ENCODE peak calls at places on chromosomes 3 and 15, in five cellular contexts. J is GM13977, L is AML-193, T is omental fat pad, H is NCI-H1092. C is an unnamed sample.
A peak's percentile ranks its signal among the peaks of the same experiment; 100 is the strongest.

GRCh38 chr3:121491683-121492082 is 54.1 kb downstream of the POLQ start:
- DNase-seq in J (no peak), L (no peak), T (no peak), H (no peak), C (no peak)

GRCh38 chr15:89926158-89926557 is 13.4 kb upstream of the ARPIN start:
- DNase-seq in L (no peak), J (no peak), T (no peak), H (no peak), C (peak; percentile 40)

GRCh38 chr3:147383617-147384016 is 22.7 kb downstream of the ZIC4 start:
- DNase-seq in L (no peak), J (no peak), H (no peak), T (no peak), C (no peak)

GRCh38 chr15:31024330-31024729 is 32.9 kb upstream of the MTMR10 start:
- DNase-seq in L (no peak), T (no peak), H (no peak), J (no peak), C (peak; percentile 93)

GRCh38 chr3:129336093-129336706 is 57.5 kb downstream of the HMCES start:
- DNase-seq in L (no peak), T (no peak), J (no peak), H (no peak), C (no peak)

GRCh38 chr3:127392146-127392470 is 104.3 kb upstream of the PRR20G start:
- DNase-seq in L (no peak), T (no peak), H (no peak), J (no peak), C (no peak)

GRCh38 chr3:153330891-153331290 is 168.9 kb downstream of the RAP2B start:
- DNase-seq in L (no peak), J (no peak), T (no peak), H (no peak), C (no peak)

GRCh38 chr3:177381070-177381469 is 183.8 kb upstream of the TBL1XR1 start:
- DNase-seq in J (no peak), T (no peak), L (no peak), H (no peak), C (no peak)

GRCh38 chr3:16179261-16179660 is 4.8 kb downstream of the GALNT15 start:
- DNase-seq in J (no peak), H (no peak), L (no peak), T (no peak), C (no peak)

GRCh38 chr15:55707985-55708384 is 35.0 kb downstream of the PRTG start:
- DNase-seq in T (no peak), J (no peak), H (no peak), L (no peak), C (no peak)

GRCh38 chr15:52546031-52546751 is 17.5 kb upstream of the MYO5A start:
- DNase-seq in L (no peak), T (no peak), J (no peak), H (no peak), C (no peak)

GRCh38 chr15:93997071-93997658 is 234.2 kb upstream of the MCTP2 start:
- DNase-seq in J (peak; percentile 25), L (peak; percentile 25), T (no peak), H (no peak), C (peak; percentile 8)

GRCh38 chr3:106514431-106514830 is 645.6 kb upstream of the CBLB start:
- DNase-seq in J (no peak), L (no peak), H (no peak), T (no peak), C (no peak)

GRCh38 chr3:19348929-19349564 is 200.7 kb downstream of the KCNH8 start:
- DNase-seq in J (peak; percentile 6), L (peak; percentile 47), H (no peak), T (no peak), C (no peak)

GRCh38 chr3:195907730-195908438 is 467 bp downstream of the TNK2 start:
- DNase-seq in T (no peak), J (peak; percentile 67), L (peak; percentile 55), H (no peak), C (no peak)

GRCh38 chr3:185728630-185729334 is 96.1 kb downstream of the IGF2BP2 start:
- DNase-seq in H (no peak), J (no peak), T (no peak), L (no peak), C (no peak)

C was measured in AG09309.